ENCODE peak calls at places on chromosomes 16 and 17, in eight cellular contexts. E is OCI-LY7; K is mesendoderm; G is A172; U is heart left ventricle; L is activated CD8-positive, alpha-beta memory T cell treated with anti-CD3 and anti-CD28 coated beads, Interleukin-2, amount 50 U/mL, for 48 hours; Y is HT1080; Z is GM10248. W is an unnamed sample.

GRCh38 chr16:68704232-68704867 is 32.7 kb upstream of the CDH1 start:
- DNase-seq in E (peak; percentile 59), Z (peak; percentile 81), U (peak; percentile 44), K (peak; percentile 96), L (peak; percentile 83), Y (peak; percentile 67), G (peak; percentile 86), W (peak; percentile 94)

GRCh38 chr17:80327518-80327917 is 66.9 kb downstream of the RNF213 start:
- DNase-seq in Y (no peak), G (no peak), Z (no peak), E (no peak), U (no peak), L (no peak), K (no peak), W (no peak)

GRCh38 chr17:8122391-8122922 is 1.4 kb downstream of the HES7 start:
- DNase-seq in G (peak; percentile 56), Z (no peak), Y (peak; percentile 51), L (peak; percentile 66), U (peak; percentile 27), E (no peak), K (peak; percentile 42), W (peak; percentile 53)

GRCh38 chr16:87303431-87303930 is 13.7 kb downstream of the C16orf95 start:
- DNase-seq in Z (no peak), K (no peak), G (peak; percentile 84), L (no peak), E (peak; percentile 62), U (no peak), Y (peak; percentile 49), W (no peak)

GRCh38 chr16:71637398-71637797 is 11.4 kb downstream of the MARVELD3 start:
- DNase-seq in G (peak; percentile 18), L (no peak), U (no peak), Y (no peak), Z (no peak), E (no peak), K (peak; percentile 97), W (no peak)

GRCh38 chr16:85637808-85638186 is 24.7 kb downstream of the GSE1 start:
- DNase-seq in E (no peak), Z (no peak), U (no peak), L (no peak), G (no peak), Y (no peak), K (no peak), W (peak; percentile 65)

GRCh38 chr16:68760671-68761275 is 23.7 kb downstream of the CDH1 start:
- DNase-seq in G (peak; percentile 95), Z (peak; percentile 74), E (peak; percentile 16), L (peak; percentile 69), U (no peak), Y (peak; percentile 66), K (no peak), W (no peak)

GRCh38 chr16:77951788-77952187 is 70.6 kb upstream of the CLEC3A start:
- DNase-seq in L (no peak), Y (no peak), U (no peak), K (peak; percentile 91), Z (peak; percentile 35), G (peak; percentile 38), E (peak; percentile 33), W (peak; percentile 51)

GRCh38 chr16:56506941-56507340 is 12.9 kb downstream of the BBS2 start:
- DNase-seq in L (no peak), G (no peak), Y (peak; percentile 29), Z (no peak), U (no peak), E (no peak), K (no peak), W (no peak)

GRCh38 chr17:79562117-79562805 is 48.6 kb downstream of the RBFOX3 start:
- DNase-seq in G (no peak), K (no peak), E (no peak), U (no peak), Z (no peak), Y (no peak), L (no peak), W (peak; percentile 64)

GRCh38 chr17:49748791-49749190 is 15.1 kb downstream of the FAM117A start:
- DNase-seq in L (peak; percentile 63), U (no peak), Z (peak; percentile 82), G (no peak), E (peak; percentile 90), Y (no peak), K (no peak), W (peak; percentile 33)

GRCh38 chr17:74754832-74755231 is 6.4 kb downstream of the NHERF1 start:
- DNase-seq in L (no peak), K (no peak), E (no peak), Z (no peak), U (no peak), Y (no peak), G (no peak), W (peak; percentile 19)

GRCh38 chr16:89077076-89077475 is 16.6 kb upstream of the ACSF3 start:
- DNase-seq in U (no peak), L (no peak), Z (no peak), E (no peak), Y (no peak), K (no peak), G (no peak), W (no peak)

GRCh38 chr16:29192329-29193247 is 207.7 kb downstream of the LAT start:
- DNase-seq in Y (no peak), L (peak; percentile 46), U (no peak), G (no peak), K (no peak), E (peak; percentile 22), Z (no peak), W (no peak)

GRCh38 chr16:89131783-89132182 is 38.1 kb downstream of the ACSF3 start:
- DNase-seq in U (no peak), L (no peak), E (no peak), Y (no peak), G (no peak), Z (no peak), K (no peak), W (no peak)

GRCh38 chr16:54446639-54447038 is 160.1 kb upstream of the IRX3 start:
- DNase-seq in Y (peak; percentile 49), Z (no peak), L (no peak), E (no peak), G (peak; percentile 78), K (no peak), U (peak; percentile 61), W (peak; percentile 74)

GRCh38 chr16:46673320-46674013 is 15.5 kb downstream of the VPS35 start:
- DNase-seq in G (peak; percentile 73), U (peak; percentile 30), Y (peak; percentile 68), Z (peak; percentile 66), L (no peak), E (peak; percentile 78), K (peak; percentile 86), W (peak; percentile 75)

GRCh38 chr17:77363821-77364361 is 223.1 kb downstream of the SEC14L1 start:
- DNase-seq in G (no peak), L (peak; percentile 70), U (peak; percentile 45), E (no peak), Z (no peak), Y (no peak), K (peak; percentile 60), W (peak; percentile 70)

GRCh38 chr17:47720754-47721533 is 12.1 kb upstream of the TBX21 start:
- DNase-seq in K (peak; percentile 77), Y (peak; percentile 42), E (no peak), Z (peak; percentile 77), L (peak; percentile 94), G (peak; percentile 60), U (no peak), W (peak; percentile 37)

GRCh38 chr17:75645889-75646625 is 12.8 kb downstream of the SMIM5 start:
- DNase-seq in E (no peak), K (peak; percentile 86), U (no peak), Z (peak; percentile 89), G (peak; percentile 77), L (no peak), Y (no peak), W (peak; percentile 90)